ENCODE peak calls at places on chromosomes 11 and 22, in seven cellular contexts. One of them, this sample, is unnamed.

GRCh38 chr11:662689-663274 is 25.7 kb downstream of the DRD4 start:
- DNase-seq in stimulated activated naive CD4-positive, alpha-beta T cell: peak
- DNase-seq in GM23248: peak
- DNase-seq in NCI-H2227 treated with DMSO at 0.1 percent for 48 hours: peak
- DNase-seq in caudate nucleus: peak
- DNase-seq in effector CD4-positive, alpha-beta T cell: peak
- DNase-seq in GM10248: peak
- DNase-seq in this sample: peak

GRCh38 chr22:36762687-36763260 is 13.1 kb downstream of the IFT27 start:
- DNase-seq in GM23248: peak
- DNase-seq in NCI-H2227 treated with DMSO at 0.1 percent for 48 hours: no peak
- DNase-seq in effector CD4-positive, alpha-beta T cell: no peak
- DNase-seq in stimulated activated naive CD4-positive, alpha-beta T cell: no peak
- DNase-seq in caudate nucleus: no peak
- DNase-seq in GM10248: no peak
- DNase-seq in this sample: no peak

GRCh38 chr22:36395922-36396321 is 8.2 kb upstream of the MYH9 start:
- DNase-seq in effector CD4-positive, alpha-beta T cell: no peak
- DNase-seq in GM10248: no peak
- DNase-seq in GM23248: peak
- DNase-seq in caudate nucleus: no peak
- DNase-seq in NCI-H2227 treated with DMSO at 0.1 percent for 48 hours: no peak
- DNase-seq in stimulated activated naive CD4-positive, alpha-beta T cell: no peak
- DNase-seq in this sample: no peak

GRCh38 chr11:95142431-95142830 is 52.8 kb downstream of the ENDOD1 start:
- DNase-seq in caudate nucleus: no peak
- DNase-seq in effector CD4-positive, alpha-beta T cell: no peak
- DNase-seq in stimulated activated naive CD4-positive, alpha-beta T cell: no peak
- DNase-seq in GM23248: peak
- DNase-seq in NCI-H2227 treated with DMSO at 0.1 percent for 48 hours: no peak
- DNase-seq in GM10248: no peak
- DNase-seq in this sample: no peak

GRCh38 chr11:61176446-61176845 is 15.2 kb upstream of the VPS37C start:
- DNase-seq in effector CD4-positive, alpha-beta T cell: no peak
- DNase-seq in NCI-H2227 treated with DMSO at 0.1 percent for 48 hours: no peak
- DNase-seq in GM23248: no peak
- DNase-seq in stimulated activated naive CD4-positive, alpha-beta T cell: no peak
- DNase-seq in GM10248: no peak
- DNase-seq in caudate nucleus: no peak
- DNase-seq in this sample: no peak

GRCh38 chr22:36580846-36581245 is 51.9 kb upstream of the EIF3D start:
- DNase-seq in GM10248: no peak
- DNase-seq in caudate nucleus: no peak
- DNase-seq in NCI-H2227 treated with DMSO at 0.1 percent for 48 hours: no peak
- DNase-seq in effector CD4-positive, alpha-beta T cell: no peak
- DNase-seq in stimulated activated naive CD4-positive, alpha-beta T cell: no peak
- DNase-seq in GM23248: no peak
- DNase-seq in this sample: no peak

GRCh38 chr11:69232821-69233760 is 60.9 kb upstream of the MYEOV start:
- DNase-seq in effector CD4-positive, alpha-beta T cell: no peak
- DNase-seq in GM23248: no peak
- DNase-seq in caudate nucleus: no peak
- DNase-seq in NCI-H2227 treated with DMSO at 0.1 percent for 48 hours: no peak
- DNase-seq in stimulated activated naive CD4-positive, alpha-beta T cell: no peak
- DNase-seq in GM10248: no peak
- DNase-seq in this sample: no peak

GRCh38 chr11:67261942-67262681 is 4.2 kb upstream of the GRK2 start:
- DNase-seq in GM23248: no peak
- DNase-seq in effector CD4-positive, alpha-beta T cell: no peak
- DNase-seq in stimulated activated naive CD4-positive, alpha-beta T cell: no peak
- DNase-seq in GM10248: no peak
- DNase-seq in NCI-H2227 treated with DMSO at 0.1 percent for 48 hours: no peak
- DNase-seq in caudate nucleus: no peak
- DNase-seq in this sample: no peak

GRCh38 chr11:34356576-34356917 is 1.3 kb downstream of the ABTB2 start:
- DNase-seq in effector CD4-positive, alpha-beta T cell: peak
- DNase-seq in caudate nucleus: peak
- DNase-seq in GM10248: no peak
- DNase-seq in NCI-H2227 treated with DMSO at 0.1 percent for 48 hours: peak
- DNase-seq in stimulated activated naive CD4-positive, alpha-beta T cell: peak
- DNase-seq in GM23248: peak
- DNase-seq in this sample: no peak

GRCh38 chr22:36223504-36223903 is 15.8 kb downstream of the APOL2 start:
- DNase-seq in effector CD4-positive, alpha-beta T cell: no peak
- DNase-seq in GM23248: no peak
- DNase-seq in NCI-H2227 treated with DMSO at 0.1 percent for 48 hours: no peak
- DNase-seq in caudate nucleus: no peak
- DNase-seq in stimulated activated naive CD4-positive, alpha-beta T cell: no peak
- DNase-seq in GM10248: no peak
- DNase-seq in this sample: no peak